ENCODE peak calls at places on chromosomes 1 and 21, in nine cellular contexts. One of them, this sample, is unnamed.

GRCh38 chr1:8740034-8740449 is 77.4 kb downstream of the RERE start:
- DNase-seq in EL: peak
- DNase-seq in activated CD4-positive, CD25-positive, alpha-beta regulatory T cell treated with anti-CD3 and anti-CD28 coated beads, Interleukin-2, amount 50 U/mL, for 72 hours: no peak
- DNase-seq in stimulated activated CD4-positive, alpha-beta T cell treated with anti-CD3 and anti-CD28 coated beads, Interleukin-4, amount 100 ng/mL, for 1 hour: no peak
- DNase-seq in fibroblast of the aortic adventitia: peak
- DNase-seq in activated T-cell treated with anti-CD3 and anti-CD28 coated beads for 1 hour: no peak
- DNase-seq in GM12864: no peak
- DNase-seq in head of caudate nucleus: no peak
- DNase-seq in BJ: peak
- DNase-seq in this sample: peak

GRCh38 chr21:44709426-44710293 is 1.7 kb downstream of the TSPEAR start:
- DNase-seq in EL: peak
- DNase-seq in activated CD4-positive, CD25-positive, alpha-beta regulatory T cell treated with anti-CD3 and anti-CD28 coated beads, Interleukin-2, amount 50 U/mL, for 72 hours: peak
- DNase-seq in stimulated activated CD4-positive, alpha-beta T cell treated with anti-CD3 and anti-CD28 coated beads, Interleukin-4, amount 100 ng/mL, for 1 hour: peak
- DNase-seq in fibroblast of the aortic adventitia: peak
- DNase-seq in activated T-cell treated with anti-CD3 and anti-CD28 coated beads for 1 hour: no peak
- DNase-seq in GM12864: no peak
- DNase-seq in head of caudate nucleus: peak
- DNase-seq in BJ: no peak
- DNase-seq in this sample: no peak

GRCh38 chr1:234841710-234842231 is 231.8 kb upstream of the IRF2BP2 start:
- DNase-seq in EL: no peak
- DNase-seq in activated CD4-positive, CD25-positive, alpha-beta regulatory T cell treated with anti-CD3 and anti-CD28 coated beads, Interleukin-2, amount 50 U/mL, for 72 hours: no peak
- DNase-seq in stimulated activated CD4-positive, alpha-beta T cell treated with anti-CD3 and anti-CD28 coated beads, Interleukin-4, amount 100 ng/mL, for 1 hour: no peak
- DNase-seq in fibroblast of the aortic adventitia: peak
- DNase-seq in activated T-cell treated with anti-CD3 and anti-CD28 coated beads for 1 hour: no peak
- DNase-seq in GM12864: no peak
- DNase-seq in head of caudate nucleus: peak
- DNase-seq in BJ: no peak
- DNase-seq in this sample: peak

GRCh38 chr1:43747736-43748135 is 40.4 kb downstream of the ST3GAL3 start:
- DNase-seq in EL: no peak
- DNase-seq in activated CD4-positive, CD25-positive, alpha-beta regulatory T cell treated with anti-CD3 and anti-CD28 coated beads, Interleukin-2, amount 50 U/mL, for 72 hours: no peak
- DNase-seq in stimulated activated CD4-positive, alpha-beta T cell treated with anti-CD3 and anti-CD28 coated beads, Interleukin-4, amount 100 ng/mL, for 1 hour: no peak
- DNase-seq in fibroblast of the aortic adventitia: no peak
- DNase-seq in activated T-cell treated with anti-CD3 and anti-CD28 coated beads for 1 hour: no peak
- DNase-seq in GM12864: no peak
- DNase-seq in head of caudate nucleus: no peak
- DNase-seq in BJ: no peak
- DNase-seq in this sample: no peak

GRCh38 chr1:207941664-207942063 is 30.7 kb upstream of the CD34 start:
- DNase-seq in EL: peak
- DNase-seq in activated CD4-positive, CD25-positive, alpha-beta regulatory T cell treated with anti-CD3 and anti-CD28 coated beads, Interleukin-2, amount 50 U/mL, for 72 hours: no peak
- DNase-seq in stimulated activated CD4-positive, alpha-beta T cell treated with anti-CD3 and anti-CD28 coated beads, Interleukin-4, amount 100 ng/mL, for 1 hour: no peak
- DNase-seq in fibroblast of the aortic adventitia: peak
- DNase-seq in activated T-cell treated with anti-CD3 and anti-CD28 coated beads for 1 hour: no peak
- DNase-seq in GM12864: no peak
- DNase-seq in head of caudate nucleus: peak
- DNase-seq in BJ: no peak
- DNase-seq in this sample: peak

GRCh38 chr1:98940680-98941079 is 64.0 kb downstream of the PLPPR5 start:
- DNase-seq in EL: peak
- DNase-seq in activated CD4-positive, CD25-positive, alpha-beta regulatory T cell treated with anti-CD3 and anti-CD28 coated beads, Interleukin-2, amount 50 U/mL, for 72 hours: no peak
- DNase-seq in stimulated activated CD4-positive, alpha-beta T cell treated with anti-CD3 and anti-CD28 coated beads, Interleukin-4, amount 100 ng/mL, for 1 hour: peak
- DNase-seq in fibroblast of the aortic adventitia: peak
- DNase-seq in activated T-cell treated with anti-CD3 and anti-CD28 coated beads for 1 hour: no peak
- DNase-seq in GM12864: no peak
- DNase-seq in head of caudate nucleus: peak
- DNase-seq in BJ: no peak
- DNase-seq in this sample: peak

GRCh38 chr1:29630756-29631155 is 394.4 kb downstream of the PTPRU start:
- DNase-seq in EL: no peak
- DNase-seq in activated CD4-positive, CD25-positive, alpha-beta regulatory T cell treated with anti-CD3 and anti-CD28 coated beads, Interleukin-2, amount 50 U/mL, for 72 hours: no peak
- DNase-seq in stimulated activated CD4-positive, alpha-beta T cell treated with anti-CD3 and anti-CD28 coated beads, Interleukin-4, amount 100 ng/mL, for 1 hour: no peak
- DNase-seq in fibroblast of the aortic adventitia: no peak
- DNase-seq in activated T-cell treated with anti-CD3 and anti-CD28 coated beads for 1 hour: no peak
- DNase-seq in GM12864: no peak
- DNase-seq in head of caudate nucleus: no peak
- DNase-seq in BJ: no peak
- DNase-seq in this sample: no peak

GRCh38 chr1:11736746-11737639 is 1.1 kb downstream of the AGTRAP start:
- DNase-seq in EL: peak
- DNase-seq in activated CD4-positive, CD25-positive, alpha-beta regulatory T cell treated with anti-CD3 and anti-CD28 coated beads, Interleukin-2, amount 50 U/mL, for 72 hours: peak
- DNase-seq in stimulated activated CD4-positive, alpha-beta T cell treated with anti-CD3 and anti-CD28 coated beads, Interleukin-4, amount 100 ng/mL, for 1 hour: peak
- DNase-seq in fibroblast of the aortic adventitia: peak
- DNase-seq in activated T-cell treated with anti-CD3 and anti-CD28 coated beads for 1 hour: no peak
- DNase-seq in GM12864: no peak
- DNase-seq in head of caudate nucleus: peak
- DNase-seq in BJ: peak
- DNase-seq in this sample: peak

GRCh38 chr1:202056644-202057334 is 46.4 kb downstream of the ELF3 start:
- DNase-seq in EL: no peak
- DNase-seq in activated CD4-positive, CD25-positive, alpha-beta regulatory T cell treated with anti-CD3 and anti-CD28 coated beads, Interleukin-2, amount 50 U/mL, for 72 hours: no peak
- DNase-seq in stimulated activated CD4-positive, alpha-beta T cell treated with anti-CD3 and anti-CD28 coated beads, Interleukin-4, amount 100 ng/mL, for 1 hour: no peak
- DNase-seq in fibroblast of the aortic adventitia: no peak
- DNase-seq in activated T-cell treated with anti-CD3 and anti-CD28 coated beads for 1 hour: no peak
- DNase-seq in GM12864: no peak
- DNase-seq in head of caudate nucleus: no peak
- DNase-seq in BJ: no peak
- DNase-seq in this sample: no peak

GRCh38 chr1:185960377-185961151 is 226.4 kb downstream of the HMCN1 start:
- DNase-seq in EL: no peak
- DNase-seq in activated CD4-positive, CD25-positive, alpha-beta regulatory T cell treated with anti-CD3 and anti-CD28 coated beads, Interleukin-2, amount 50 U/mL, for 72 hours: no peak
- DNase-seq in stimulated activated CD4-positive, alpha-beta T cell treated with anti-CD3 and anti-CD28 coated beads, Interleukin-4, amount 100 ng/mL, for 1 hour: no peak
- DNase-seq in fibroblast of the aortic adventitia: peak
- DNase-seq in activated T-cell treated with anti-CD3 and anti-CD28 coated beads for 1 hour: no peak
- DNase-seq in GM12864: no peak
- DNase-seq in head of caudate nucleus: no peak
- DNase-seq in BJ: no peak
- DNase-seq in this sample: peak

This sample was measured in AG10803.